ENCODE peak calls at places on chromosome 4, in five cellular contexts. One of them, this sample, is unnamed.

GRCh38 chr4:145011636-145012035 is 86.4 kb downstream of the ANAPC10 start:
- DNase-seq in right cardiac atrium: no peak
- DNase-seq in activated CD4-positive, alpha-beta T cell treated with anti-CD3 and anti-CD28 coated beads for 36 hours: no peak
- DNase-seq in AG08396: no peak
- DNase-seq in iPS-NIHi11: no peak
- DNase-seq in this sample: no peak

GRCh38 chr4:123361195-123361861 is 35.3 kb upstream of the SPRY1 start:
- DNase-seq in right cardiac atrium: no peak
- DNase-seq in activated CD4-positive, alpha-beta T cell treated with anti-CD3 and anti-CD28 coated beads for 36 hours: no peak
- DNase-seq in AG08396: peak
- DNase-seq in iPS-NIHi11: no peak
- DNase-seq in this sample: no peak

GRCh38 chr4:146661368-146661767 is 22.7 kb downstream of the POU4F2 start:
- DNase-seq in right cardiac atrium: no peak
- DNase-seq in activated CD4-positive, alpha-beta T cell treated with anti-CD3 and anti-CD28 coated beads for 36 hours: no peak
- DNase-seq in AG08396: no peak
- DNase-seq in iPS-NIHi11: no peak
- DNase-seq in this sample: no peak

GRCh38 chr4:139300431-139301142 is 718 bp upstream of the NAA15 start:
- DNase-seq in right cardiac atrium: no peak
- DNase-seq in activated CD4-positive, alpha-beta T cell treated with anti-CD3 and anti-CD28 coated beads for 36 hours: peak
- DNase-seq in AG08396: peak
- DNase-seq in iPS-NIHi11: no peak
- DNase-seq in this sample: no peak

GRCh38 chr4:36624030-36624429 is 342.6 kb downstream of the DTHD1 start:
- DNase-seq in right cardiac atrium: no peak
- DNase-seq in activated CD4-positive, alpha-beta T cell treated with anti-CD3 and anti-CD28 coated beads for 36 hours: no peak
- DNase-seq in AG08396: no peak
- DNase-seq in iPS-NIHi11: no peak
- DNase-seq in this sample: no peak

GRCh38 chr4:47374477-47374876 is 89.0 kb downstream of the COMMD8 start:
- DNase-seq in right cardiac atrium: no peak
- DNase-seq in activated CD4-positive, alpha-beta T cell treated with anti-CD3 and anti-CD28 coated beads for 36 hours: no peak
- DNase-seq in AG08396: peak
- DNase-seq in iPS-NIHi11: no peak
- DNase-seq in this sample: no peak

GRCh38 chr4:723706-724105 is 18.1 kb downstream of the PCGF3 start:
- DNase-seq in right cardiac atrium: peak
- DNase-seq in activated CD4-positive, alpha-beta T cell treated with anti-CD3 and anti-CD28 coated beads for 36 hours: no peak
- DNase-seq in AG08396: no peak
- DNase-seq in iPS-NIHi11: no peak
- DNase-seq in this sample: no peak

GRCh38 chr4:3007724-3008123 is 44.4 kb downstream of the GRK4 start:
- DNase-seq in right cardiac atrium: no peak
- DNase-seq in activated CD4-positive, alpha-beta T cell treated with anti-CD3 and anti-CD28 coated beads for 36 hours: no peak
- DNase-seq in AG08396: no peak
- DNase-seq in iPS-NIHi11: no peak
- DNase-seq in this sample: no peak

GRCh38 chr4:13558881-13559280 is 14.6 kb upstream of the NKX3-2 start:
- DNase-seq in right cardiac atrium: no peak
- DNase-seq in activated CD4-positive, alpha-beta T cell treated with anti-CD3 and anti-CD28 coated beads for 36 hours: no peak
- DNase-seq in AG08396: no peak
- DNase-seq in iPS-NIHi11: no peak
- DNase-seq in this sample: no peak

GRCh38 chr4:26191353-26191752 is 129.5 kb upstream of the RBPJ start:
- DNase-seq in right cardiac atrium: no peak
- DNase-seq in activated CD4-positive, alpha-beta T cell treated with anti-CD3 and anti-CD28 coated beads for 36 hours: no peak
- DNase-seq in AG08396: no peak
- DNase-seq in iPS-NIHi11: no peak
- DNase-seq in this sample: no peak

GRCh38 chr4:8771666-8772065 is 100.0 kb downstream of the HMX1 start:
- DNase-seq in right cardiac atrium: peak
- DNase-seq in activated CD4-positive, alpha-beta T cell treated with anti-CD3 and anti-CD28 coated beads for 36 hours: no peak
- DNase-seq in AG08396: no peak
- DNase-seq in iPS-NIHi11: no peak
- DNase-seq in this sample: no peak

GRCh38 chr4:184062769-184063168 is 154.9 kb downstream of the ENPP6 start:
- DNase-seq in right cardiac atrium: no peak
- DNase-seq in activated CD4-positive, alpha-beta T cell treated with anti-CD3 and anti-CD28 coated beads for 36 hours: no peak
- DNase-seq in AG08396: no peak
- DNase-seq in iPS-NIHi11: no peak
- DNase-seq in this sample: no peak

GRCh38 chr4:88169298-88169697 is 10.9 kb upstream of the ABCG2 start:
- DNase-seq in right cardiac atrium: no peak
- DNase-seq in activated CD4-positive, alpha-beta T cell treated with anti-CD3 and anti-CD28 coated beads for 36 hours: no peak
- DNase-seq in AG08396: no peak
- DNase-seq in iPS-NIHi11: no peak
- DNase-seq in this sample: no peak

GRCh38 chr4:170497105-170497504 is 407.3 kb upstream of the AADAT start:
- DNase-seq in right cardiac atrium: no peak
- DNase-seq in activated CD4-positive, alpha-beta T cell treated with anti-CD3 and anti-CD28 coated beads for 36 hours: no peak
- DNase-seq in AG08396: no peak
- DNase-seq in iPS-NIHi11: no peak
- DNase-seq in this sample: peak

GRCh38 chr4:16289872-16290554 is 63.7 kb upstream of the TAPT1 start:
- DNase-seq in right cardiac atrium: no peak
- DNase-seq in activated CD4-positive, alpha-beta T cell treated with anti-CD3 and anti-CD28 coated beads for 36 hours: no peak
- DNase-seq in AG08396: peak
- DNase-seq in iPS-NIHi11: peak
- DNase-seq in this sample: no peak

GRCh38 chr4:6926681-6927478 is 17.3 kb downstream of the TBC1D14 start:
- DNase-seq in right cardiac atrium: peak
- DNase-seq in activated CD4-positive, alpha-beta T cell treated with anti-CD3 and anti-CD28 coated beads for 36 hours: peak
- DNase-seq in AG08396: peak
- DNase-seq in iPS-NIHi11: no peak
- DNase-seq in this sample: no peak

GRCh38 chr4:6576512-6576911 is 1.5 kb downstream of the MAN2B2 start:
- DNase-seq in right cardiac atrium: peak
- DNase-seq in activated CD4-positive, alpha-beta T cell treated with anti-CD3 and anti-CD28 coated beads for 36 hours: no peak
- DNase-seq in AG08396: no peak
- DNase-seq in iPS-NIHi11: no peak
- DNase-seq in this sample: no peak

GRCh38 chr4:42718336-42718735 is 61.4 kb upstream of the ATP8A1 start:
- DNase-seq in right cardiac atrium: no peak
- DNase-seq in activated CD4-positive, alpha-beta T cell treated with anti-CD3 and anti-CD28 coated beads for 36 hours: no peak
- DNase-seq in AG08396: no peak
- DNase-seq in iPS-NIHi11: no peak
- DNase-seq in this sample: no peak

GRCh38 chr4:24594887-24595286 is 10.5 kb upstream of the DHX15 start:
- DNase-seq in right cardiac atrium: no peak
- DNase-seq in activated CD4-positive, alpha-beta T cell treated with anti-CD3 and anti-CD28 coated beads for 36 hours: no peak
- DNase-seq in AG08396: no peak
- DNase-seq in iPS-NIHi11: no peak
- DNase-seq in this sample: no peak

GRCh38 chr4:122747883-122748282 is 15.4 kb downstream of the BBS12 start:
- DNase-seq in right cardiac atrium: no peak
- DNase-seq in activated CD4-positive, alpha-beta T cell treated with anti-CD3 and anti-CD28 coated beads for 36 hours: no peak
- DNase-seq in AG08396: peak
- DNase-seq in iPS-NIHi11: no peak
- DNase-seq in this sample: no peak

GRCh38 chr4:112082954-112083586 is 62.2 kb upstream of the FAM241A start:
- DNase-seq in right cardiac atrium: no peak
- DNase-seq in activated CD4-positive, alpha-beta T cell treated with anti-CD3 and anti-CD28 coated beads for 36 hours: no peak
- DNase-seq in AG08396: peak
- DNase-seq in iPS-NIHi11: no peak
- DNase-seq in this sample: no peak

GRCh38 chr4:6467600-6467999 is 4.8 kb downstream of the PPP2R2C start:
- DNase-seq in right cardiac atrium: no peak
- DNase-seq in activated CD4-positive, alpha-beta T cell treated with anti-CD3 and anti-CD28 coated beads for 36 hours: no peak
- DNase-seq in AG08396: no peak
- DNase-seq in iPS-NIHi11: no peak
- DNase-seq in this sample: no peak

GRCh38 chr4:27930976-27931375 is 1070.3 kb downstream of the STIM2 start:
- DNase-seq in right cardiac atrium: no peak
- DNase-seq in activated CD4-positive, alpha-beta T cell treated with anti-CD3 and anti-CD28 coated beads for 36 hours: no peak
- DNase-seq in AG08396: no peak
- DNase-seq in iPS-NIHi11: no peak
- DNase-seq in this sample: no peak

GRCh38 chr4:97013309-97014106 is 1129.8 kb downstream of the STPG2 start:
- DNase-seq in right cardiac atrium: no peak
- DNase-seq in activated CD4-positive, alpha-beta T cell treated with anti-CD3 and anti-CD28 coated beads for 36 hours: no peak
- DNase-seq in AG08396: no peak
- DNase-seq in iPS-NIHi11: no peak
- DNase-seq in this sample: no peak

GRCh38 chr4:41362647-41363383 is 106.1 kb downstream of the UCHL1 start:
- DNase-seq in right cardiac atrium: peak
- DNase-seq in activated CD4-positive, alpha-beta T cell treated with anti-CD3 and anti-CD28 coated beads for 36 hours: no peak
- DNase-seq in AG08396: no peak
- DNase-seq in iPS-NIHi11: peak
- DNase-seq in this sample: no peak

GRCh38 chr4:71266090-71266794 is 72.6 kb upstream of the SLC4A4 start:
- DNase-seq in right cardiac atrium: no peak
- DNase-seq in activated CD4-positive, alpha-beta T cell treated with anti-CD3 and anti-CD28 coated beads for 36 hours: no peak
- DNase-seq in AG08396: peak
- DNase-seq in iPS-NIHi11: no peak
- DNase-seq in this sample: no peak

GRCh38 chr4:176902710-176903323 is 110.1 kb upstream of the VEGFC start:
- DNase-seq in right cardiac atrium: no peak
- DNase-seq in activated CD4-positive, alpha-beta T cell treated with anti-CD3 and anti-CD28 coated beads for 36 hours: no peak
- DNase-seq in AG08396: peak
- DNase-seq in iPS-NIHi11: no peak
- DNase-seq in this sample: no peak

GRCh38 chr4:54316139-54316538 is 87.0 kb downstream of the PDGFRA start:
- DNase-seq in right cardiac atrium: no peak
- DNase-seq in activated CD4-positive, alpha-beta T cell treated with anti-CD3 and anti-CD28 coated beads for 36 hours: no peak
- DNase-seq in AG08396: no peak
- DNase-seq in iPS-NIHi11: no peak
- DNase-seq in this sample: no peak

GRCh38 chr4:85953651-85954018 is 406.2 kb downstream of the MAPK10 start:
- DNase-seq in right cardiac atrium: peak
- DNase-seq in activated CD4-positive, alpha-beta T cell treated with anti-CD3 and anti-CD28 coated beads for 36 hours: no peak
- DNase-seq in AG08396: no peak
- DNase-seq in iPS-NIHi11: peak
- DNase-seq in this sample: no peak

GRCh38 chr4:129515356-129515755 is 419.4 kb downstream of the C4orf33 start:
- DNase-seq in right cardiac atrium: no peak
- DNase-seq in activated CD4-positive, alpha-beta T cell treated with anti-CD3 and anti-CD28 coated beads for 36 hours: no peak
- DNase-seq in AG08396: no peak
- DNase-seq in iPS-NIHi11: no peak
- DNase-seq in this sample: no peak